ENCODE peak calls at places on chromosomes 12 and 14, in seven cellular contexts. J, G, I, B, Z, L and C are unnamed samples.

GRCh38 chr14:37587438-37587837 is 7.6 kb downstream of the FOXA1 start:
- DNase-seq in L (no peak), I (no peak), B (no peak), Z (no peak), G (no peak), J (no peak), C (no peak)

GRCh38 chr12:47488888-47489287 is 216.9 kb downstream of the RPAP3 start:
- DNase-seq in I (no peak), G (no peak), L (no peak), B (no peak), Z (no peak), J (no peak), C (no peak)

GRCh38 chr14:99129211-99129696 is 142.7 kb downstream of the BCL11B start:
- DNase-seq in Z (peak), J (no peak), L (no peak), B (no peak), G (no peak), I (no peak), C (no peak)

GRCh38 chr12:100868487-100868886 is 73.9 kb downstream of the ANO4 start:
- DNase-seq in G (no peak), Z (no peak), J (no peak), I (no peak), B (peak), L (peak), C (no peak)

GRCh38 chr12:69512820-69513219 is 42.6 kb downstream of the FRS2 start:
- DNase-seq in I (no peak), L (no peak), B (peak), G (no peak), J (no peak), Z (no peak), C (no peak)

GRCh38 chr12:18443768-18444437 is 182.6 kb downstream of the PIK3C2G start:
- DNase-seq in Z (no peak), L (peak), B (peak), G (no peak), J (no peak), I (no peak), C (no peak)

GRCh38 chr14:99699071-99699760 is 15.1 kb downstream of the CYP46A1 start:
- DNase-seq in L (no peak), I (no peak), Z (peak), B (no peak), G (no peak), J (no peak), C (no peak)

GRCh38 chr12:121443193-121443829 is 43.4 kb downstream of the RNF34 start:
- DNase-seq in J (peak), B (peak), G (peak), L (peak), Z (peak), I (peak), C (peak)

GRCh38 chr14:37328673-37329072 is 130.9 kb downstream of the MIPOL1 start:
- DNase-seq in L (no peak), Z (no peak), B (no peak), J (no peak), I (no peak), G (no peak), C (no peak)

GRCh38 chr14:103828315-103828967 is 18.9 kb downstream of the PPP1R13B start:
- DNase-seq in B (peak), I (no peak), J (peak), L (no peak), G (no peak), Z (no peak), C (no peak)

GRCh38 chr14:22333408-22334274 is 255.4 kb downstream of the DAD1 start:
- DNase-seq in L (peak), B (peak), G (peak), J (no peak), Z (no peak), I (peak), C (peak)

GRCh38 chr14:65117795-65118746 is 15.8 kb upstream of the MAX start:
- DNase-seq in G (no peak), J (no peak), B (no peak), I (no peak), Z (no peak), L (no peak), C (no peak)

GRCh38 chr14:51834218-51834617 is 26.2 kb upstream of the GNG2 start:
- DNase-seq in G (no peak), I (no peak), B (no peak), Z (no peak), J (no peak), L (no peak), C (no peak)

GRCh38 chr14:89615421-89615820 is 198.4 kb upstream of the FOXN3 start:
- DNase-seq in Z (no peak), L (no peak), I (no peak), B (no peak), J (no peak), G (no peak), C (no peak)

GRCh38 chr12:71243375-71243774 is 85.6 kb upstream of the TSPAN8 start:
- DNase-seq in L (no peak), J (no peak), G (no peak), B (no peak), I (no peak), Z (no peak), C (no peak)

GRCh38 chr12:73186272-73186671 is 914.1 kb downstream of the TRHDE start:
- DNase-seq in J (no peak), G (no peak), B (no peak), I (no peak), L (no peak), Z (no peak), C (no peak)

GRCh38 chr14:103209054-103209453 is 85.8 kb downstream of the TNFAIP2 start:
- DNase-seq in Z (no peak), B (no peak), J (no peak), I (no peak), L (no peak), G (no peak), C (no peak)

GRCh38 chr14:85824526-85824925 is 294.6 kb downstream of the FLRT2 start:
- DNase-seq in I (no peak), L (no peak), J (no peak), Z (no peak), B (no peak), G (no peak), C (no peak)

GRCh38 chr12:53811606-53812005 is 59.8 kb upstream of the CISTR start:
- DNase-seq in B (no peak), G (no peak), J (no peak), I (no peak), L (no peak), Z (no peak), C (no peak)

GRCh38 chr14:104104006-104104901 is 18.8 kb downstream of the ASPG start:
- DNase-seq in I (no peak), J (peak), G (no peak), Z (peak), L (no peak), B (no peak), C (no peak)

GRCh38 chr14:75050852-75051555 is at the start of gene MLH3:
- DNase-seq in L (peak), J (peak), I (peak), Z (peak), B (peak), G (peak), C (peak)

GRCh38 chr12:95736631-95737030 is 53.9 kb downstream of the NTN4 start:
- DNase-seq in I (no peak), G (no peak), B (peak), Z (no peak), J (peak), L (no peak), C (no peak)

GRCh38 chr12:14207946-14208612 is 157.4 kb upstream of the ATF7IP start:
- DNase-seq in Z (peak), B (no peak), I (no peak), L (peak), G (no peak), J (no peak), C (no peak)

GRCh38 chr12:110896559-110896958 is 23.8 kb downstream of the MYL2 start:
- DNase-seq in Z (no peak), I (no peak), J (no peak), B (no peak), G (no peak), L (peak), C (no peak)

GRCh38 chr12:106645074-106645421 is 62.2 kb downstream of the RFX4 start:
- DNase-seq in I (no peak), B (no peak), J (peak), G (peak), L (peak), Z (no peak), C (no peak)

GRCh38 chr12:57224973-57225679 is 4.4 kb upstream of the SHMT2 start:
- DNase-seq in Z (peak), I (no peak), J (no peak), G (no peak), B (no peak), L (no peak), C (no peak)

GRCh38 chr12:45217846-45218245 is 2.0 kb downstream of the ANO6 start:
- DNase-seq in G (no peak), Z (no peak), L (peak), I (no peak), B (peak), J (no peak), C (peak)

GRCh38 chr12:123119808-123120207 is 31.1 kb downstream of the PITPNM2 start:
- DNase-seq in L (no peak), G (no peak), B (no peak), Z (no peak), I (no peak), J (no peak), C (no peak)

GRCh38 chr14:101932668-101933067 is 31.7 kb upstream of the DYNC1H1 start:
- DNase-seq in L (no peak), J (no peak), G (no peak), Z (no peak), I (no peak), B (peak), C (no peak)

GRCh38 chr14:57692671-57693070 is 173.2 kb downstream of the SLC35F4 start:
- DNase-seq in G (no peak), J (no peak), Z (no peak), B (peak), L (peak), I (peak), C (peak)

GRCh38 chr14:66916421-66916820 is 272.8 kb upstream of the GARIN2 start:
- DNase-seq in Z (no peak), L (no peak), I (no peak), B (no peak), J (no peak), G (no peak), C (no peak)